ENCODE peak calls at places on chromosome 3, in four cellular contexts. U is A549, E is K562, H is HepG2. Z is an unnamed sample.

GRCh38 chr3:22103423-22103822 is 352.4 kb upstream of the ZNF385D start:
- DNase-seq in U (no peak), E (no peak), H (no peak), Z (no peak)

GRCh38 chr3:165635791-165636681 is 201.2 kb downstream of the BCHE start:
- DNase-seq in U (no peak), E (no peak), H (no peak), Z (no peak)

GRCh38 chr3:65371053-65371452 is 667.7 kb downstream of the MAGI1 start:
- DNase-seq in U (no peak), E (no peak), H (no peak), Z (no peak)

GRCh38 chr3:12707425-12707824 is 43.5 kb upstream of the RAF1 start:
- DNase-seq in U (no peak), E (no peak), H (no peak), Z (no peak)

GRCh38 chr3:54781728-54782127 is 146.1 kb downstream of the LRTM1 start:
- DNase-seq in U (no peak), E (no peak), H (no peak), Z (no peak)

GRCh38 chr3:181782306-181782924 is 70.7 kb downstream of the SOX2 start:
- DNase-seq in U (peak), E (no peak), H (no peak), Z (no peak)

GRCh38 chr3:78101363-78101762 is 1061.5 kb downstream of the ROBO2 start:
- DNase-seq in U (no peak), E (no peak), H (no peak), Z (no peak)

GRCh38 chr3:128997486-128997885 is 3.6 kb upstream of the CFAP92 start:
- DNase-seq in U (no peak), E (no peak), H (no peak), Z (no peak)

GRCh38 chr3:113245775-113246174 is 34.4 kb downstream of the BOC start:
- DNase-seq in U (no peak), E (no peak), H (no peak), Z (no peak)

GRCh38 chr3:189361103-189361835 is 189.5 kb downstream of the TPRG1 start:
- DNase-seq in U (peak), E (no peak), H (no peak), Z (no peak)

GRCh38 chr3:196963309-196963953 is 5.2 kb downstream of the PIGZ start:
- DNase-seq in U (no peak), E (no peak), H (no peak), Z (no peak)

GRCh38 chr3:10816019-10816862 is at the start of gene SLC6A11:
- DNase-seq in U (no peak), E (no peak), H (peak), Z (no peak)

GRCh38 chr3:151900460-151900859 is 27.0 kb downstream of the SUCNR1 start:
- DNase-seq in U (no peak), E (no peak), H (no peak), Z (no peak)

GRCh38 chr3:46678280-46678679 is 15.2 kb downstream of the ALS2CL start:
- DNase-seq in U (no peak), E (no peak), H (no peak), Z (no peak)

GRCh38 chr3:178603735-178604134 is 67.5 kb downstream of the KCNMB2 start:
- DNase-seq in U (no peak), E (no peak), H (no peak), Z (peak)

GRCh38 chr3:65831733-65832425 is 206.8 kb downstream of the MAGI1 start:
- DNase-seq in U (no peak), E (no peak), H (peak), Z (no peak)

GRCh38 chr3:66993082-66993481 is 5.0 kb upstream of the KBTBD8 start:
- DNase-seq in U (peak), E (no peak), H (no peak), Z (no peak)

GRCh38 chr3:7461202-7461825 is 600.4 kb downstream of the GRM7 start:
- DNase-seq in U (no peak), E (no peak), H (no peak), Z (no peak)

DNA sequence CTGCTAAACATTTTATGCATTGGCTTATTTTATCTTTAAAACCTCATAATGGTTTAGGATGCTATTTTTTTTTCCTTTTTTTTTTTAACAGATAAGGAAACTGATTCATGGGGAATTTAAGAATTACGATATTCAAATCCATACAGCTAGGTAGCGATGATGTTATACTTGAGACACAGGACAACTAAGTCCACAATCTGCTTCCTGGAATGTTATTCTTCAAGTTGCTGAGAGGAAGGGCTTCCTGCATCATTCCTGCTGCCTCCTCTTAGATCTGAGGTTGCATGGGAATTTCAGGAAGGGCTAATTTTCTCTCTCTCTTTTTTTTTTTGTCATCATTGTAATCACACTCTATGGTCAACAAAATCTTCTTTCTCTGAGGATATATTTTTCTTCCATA is 595.5 kb downstream of the GRM7 start:
- DNase-seq in U (no peak), E (no peak), H (no peak), Z (no peak)
- TF ChIP-seq CHD4 in U (no peak), E (no peak), H (no peak), Z (no peak)

GRCh38 chr3:47892284-47892683 is 89.3 kb downstream of the DHX30 start:
- DNase-seq in U (no peak), E (no peak), H (no peak), Z (no peak)
- TF ChIP-seq HDAC2 in U (no peak), E (no peak), H (no peak), Z (no peak)

GRCh38 chr3:119819806-119820205 is 37.9 kb downstream of the NR1I2 start:
- DNase-seq in U (no peak), E (no peak), H (no peak), Z (no peak)
- TF ChIP-seq CHD4 in U (no peak), E (no peak), H (no peak), Z (no peak)

DNA sequence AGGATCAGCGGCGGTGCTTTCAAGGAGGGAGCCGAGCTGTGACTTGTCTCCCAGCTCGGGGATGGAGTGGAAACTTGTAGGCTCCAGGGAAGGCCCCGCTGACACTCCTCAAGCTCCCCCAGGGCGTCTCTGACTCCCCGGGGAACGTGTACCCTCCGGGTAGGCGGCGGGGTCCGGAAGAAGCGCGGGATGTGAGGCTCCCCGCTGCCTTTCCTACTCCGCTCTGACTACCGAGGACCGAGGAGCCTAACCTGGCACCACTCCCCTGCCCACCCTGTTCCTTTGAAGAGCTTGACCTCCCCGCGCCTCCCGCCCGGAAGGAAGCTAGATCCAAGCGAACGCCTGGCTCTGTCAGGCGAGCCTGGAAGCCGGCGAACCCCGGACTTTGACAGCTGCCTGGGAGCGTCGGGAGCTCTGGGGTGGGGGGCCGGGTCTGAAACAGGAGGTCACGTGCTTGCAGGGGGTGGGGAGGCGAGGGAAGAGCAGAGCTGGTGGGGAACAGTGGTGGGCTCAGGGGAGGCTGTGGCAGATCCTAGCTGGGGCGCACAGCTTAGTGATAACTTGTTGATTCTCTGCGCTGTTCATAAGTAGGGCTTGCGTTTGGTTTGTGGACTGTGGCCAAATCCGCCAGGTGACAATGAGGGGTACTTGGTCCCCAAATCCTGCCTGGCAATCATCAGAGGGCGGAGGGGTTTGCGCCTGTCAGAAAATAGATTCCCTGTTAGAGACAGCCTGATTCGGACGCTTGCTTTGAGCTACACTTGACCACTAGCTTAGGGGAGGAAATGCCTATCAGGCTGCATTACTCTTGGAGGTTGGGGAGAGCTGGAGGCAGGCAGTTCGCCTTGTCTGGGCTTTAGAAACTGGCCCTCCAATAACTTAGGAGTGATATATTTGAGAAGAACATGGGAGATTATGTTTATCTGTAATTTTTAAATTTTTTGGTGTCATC is 1.2 kb downstream of the CLSTN2 start:
- DNase-seq in U (no peak), E (no peak), H (no peak), Z (no peak)
- TF ChIP-seq HDAC2 in U (no peak), E (no peak), H (no peak), Z (no peak)

GRCh38 chr3:161977063-161977462 is 480.5 kb downstream of the OTOL1 start:
- DNase-seq in U (no peak), E (no peak), H (no peak), Z (no peak)
- TF ChIP-seq CHD4 in U (no peak), E (no peak), H (no peak), Z (no peak)

GRCh38 chr3:3600665-3601340 is 198.4 kb upstream of the LRRN1 start:
- DNase-seq in U (no peak), E (no peak), H (no peak), Z (no peak)
- TF ChIP-seq HDAC2 in U (no peak), E (no peak), H (no peak), Z (no peak)